ENCODE peak calls at places on chromosomes 6 and 20, in four cellular contexts. N, R, Q and C are unnamed samples.

GRCh38 chr20:57190536-57191265 is 75.7 kb downstream of the BMP7 start:
- DNase-seq in N (no peak), R (no peak), Q (no peak), C (no peak)

GRCh38 chr20:8454137-8454712 is 322.2 kb downstream of the PLCB1 start:
- DNase-seq in Q (peak; percentile 65), N (no peak), R (no peak), C (peak; percentile 41)

GRCh38 chr20:19937651-19938420 is 79.3 kb upstream of the NAA20 start:
- DNase-seq in Q (no peak), R (no peak), N (no peak), C (no peak)

GRCh38 chr20:46928580-46929132 is 34.0 kb downstream of the EYA2 start:
- DNase-seq in Q (no peak), R (no peak), N (no peak), C (no peak)

GRCh38 chr6:33787336-33787953 is 1.5 kb downstream of the LEMD2 start:
- DNase-seq in R (no peak), Q (no peak), N (no peak), C (no peak)

GRCh38 chr20:19423892-19424620 is 211.6 kb downstream of the SLC24A3 start:
- DNase-seq in N (no peak), Q (no peak), R (no peak), C (no peak)

GRCh38 chr6:1771324-1771723 is 161.6 kb downstream of the FOXC1 start:
- DNase-seq in Q (no peak), R (no peak), N (no peak), C (no peak)

GRCh38 chr20:57671662-57672061 is 38.2 kb downstream of the PMEPA1 start:
- DNase-seq in R (no peak), Q (no peak), N (no peak), C (no peak)

GRCh38 chr20:325889-326644 is 715 bp downstream of the SOX12 start:
- DNase-seq in R (peak; percentile 48), Q (peak; percentile 63), N (no peak), C (no peak)

GRCh38 chr6:89834884-89835792 is 5.5 kb downstream of the CASP8AP2 start:
- DNase-seq in R (no peak), Q (no peak), N (no peak), C (no peak)

GRCh38 chr6:167559675-167560479 is 235.0 kb downstream of the TTLL2 start:
- DNase-seq in Q (peak; percentile 97), R (no peak), N (no peak), C (no peak)

GRCh38 chr6:81331526-81331925 is 421.0 kb downstream of the TENT5A start:
- DNase-seq in N (no peak), Q (no peak), R (no peak), C (no peak)

GRCh38 chr6:141282263-141282662 is 850.5 kb upstream of the GJE1 start:
- DNase-seq in Q (no peak), R (no peak), N (no peak), C (no peak)

GRCh38 chr6:169784941-169785340 is 33.5 kb downstream of the ERMARD start:
- DNase-seq in R (no peak), N (no peak), Q (no peak), C (no peak)

GRCh38 chr20:50251992-50252491 is 61.4 kb downstream of the CEBPB start:
- DNase-seq in N (no peak), R (no peak), Q (no peak), C (no peak)

GRCh38 chr20:62482136-62482833 is 6.5 kb upstream of the GATA5 start:
- DNase-seq in N (no peak), Q (no peak), R (no peak), C (no peak)

GRCh38 chr20:35447082-35447789 is 8.2 kb upstream of the CEP250 start:
- DNase-seq in R (peak; percentile 82), Q (peak; percentile 92), N (peak; percentile 89), C (peak; percentile 68)

GRCh38 chr6:6713660-6714446 is 125.3 kb downstream of the LY86 start:
- DNase-seq in R (no peak), N (no peak), Q (no peak), C (no peak)

GRCh38 chr6:110554966-110555460 is 78.6 kb upstream of the SLC22A16 start:
- DNase-seq in R (no peak), N (no peak), Q (peak; percentile 99), C (no peak)

GRCh38 chr20:33276303-33277113 is 6.5 kb upstream of the BPIFB1 start:
- DNase-seq in Q (peak; percentile 58), N (no peak), R (no peak), C (no peak)

GRCh38 chr20:35991142-35991771 is 22.9 kb downstream of the CNBD2 start:
- DNase-seq in N (no peak), R (peak; percentile 47), Q (peak; percentile 35), C (peak; percentile 22)

GRCh38 chr6:32154514-32155161 is 697 bp downstream of the PPT2 start:
- DNase-seq in R (peak; percentile 83), Q (peak; percentile 86), N (no peak), C (peak; percentile 54)

GRCh38 chr20:23446505-23446904 is 6.2 kb downstream of the CST11 start:
- DNase-seq in R (peak; percentile 43), Q (peak; percentile 82), N (no peak), C (peak; percentile 35)

GRCh38 chr6:45450132-45450531 is 72.4 kb upstream of the SUPT3H start:
- DNase-seq in N (no peak), Q (no peak), R (no peak), C (no peak)

GRCh38 chr6:79946773-79947190 is 571 bp downstream of the ELOVL4 start:
- DNase-seq in R (no peak), Q (no peak), N (no peak), C (no peak)

GRCh38 chr20:62297449-62298227 is 5.2 kb upstream of the ADRM1 start:
- DNase-seq in Q (peak; percentile 47), R (no peak), N (no peak), C (no peak)

GRCh38 chr6:36024154-36024760 is at the start of gene SLC26A8:
- DNase-seq in Q (no peak), N (no peak), R (no peak), C (no peak)

GRCh38 chr6:146593978-146594377 is 4.8 kb upstream of the ADGB start:
- DNase-seq in N (no peak), Q (no peak), R (no peak), C (no peak)

GRCh38 chr6:166526937-166527336 is 59.5 kb downstream of the RAMACL start:
- DNase-seq in R (no peak), N (no peak), Q (no peak), C (no peak)

GRCh38 chr20:40449974-40450616 is 238.9 kb downstream of the MAFB start:
- DNase-seq in R (no peak), Q (no peak), N (no peak), C (no peak)

GRCh38 chr6:137910843-137911456 is 43.9 kb downstream of the TNFAIP3 start:
- DNase-seq in Q (no peak), R (no peak), N (no peak), C (no peak)

GRCh38 chr6:28474441-28475219 is 31.3 kb upstream of the ZSCAN23 start:
- DNase-seq in R (peak; percentile 80), Q (peak; percentile 85), N (peak; percentile 92), C (peak; percentile 88)
- TF ChIP-seq TCF7L2 in R (no peak), Q (no peak), N (no peak), C (no peak)

GRCh38 chr6:158626360-158627167 is 18.0 kb downstream of the DYNLT1 start:
- DNase-seq in Q (no peak), R (no peak), N (no peak), C (no peak)
- TF ChIP-seq TCF7L2 in Q (no peak), R (no peak), N (no peak), C (no peak)

GRCh38 chr20:21609981-21610380 is 95.5 kb upstream of the PAX1 start:
- DNase-seq in R (no peak), Q (no peak), N (no peak), C (no peak)

GRCh38 chr20:21608777-21609176 is 94.9 kb upstream of the NKX2-2 start:
- DNase-seq in N (no peak), R (no peak), Q (no peak), C (no peak)

GRCh38 chr20:21607971-21608735 is 94.3 kb upstream of the NKX2-2 start:
- DNase-seq in R (no peak), Q (no peak), N (no peak), C (no peak)

GRCh38 chr20:21613512-21613911 is 92.0 kb upstream of the PAX1 start:
- DNase-seq in Q (peak; percentile 46), R (no peak), N (no peak), C (no peak)

GRCh38 chr20:21609221-21609620 is 95.4 kb upstream of the NKX2-2 start:
- DNase-seq in N (no peak), Q (peak; percentile 10), R (no peak), C (no peak)
- TF ChIP-seq TCF7L2 in N (no peak), Q (no peak), R (no peak), C (no peak)

DNA sequence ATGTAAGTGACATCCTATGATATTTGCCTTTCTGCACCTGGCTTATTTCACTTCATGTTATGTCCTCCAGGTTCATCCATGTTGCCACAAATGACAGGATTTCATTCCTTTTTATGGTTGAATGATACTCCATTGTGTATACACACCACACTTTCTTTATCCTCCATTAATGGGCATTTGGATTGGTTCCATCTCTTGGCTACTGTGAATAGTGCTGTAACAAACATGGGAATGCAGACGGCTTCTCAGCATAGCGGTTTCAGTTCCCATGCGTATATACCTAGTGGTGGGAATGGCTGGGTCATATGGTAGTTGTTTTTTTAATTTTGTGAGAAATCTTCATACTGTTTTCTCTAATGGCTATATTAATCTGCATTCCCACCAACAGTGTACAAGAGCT is 14.8 kb downstream of the MTHFD1L start:
- DNase-seq in R (no peak), Q (no peak), N (no peak), C (no peak)
- TF ChIP-seq TCF7L2 in R (no peak), Q (no peak), N (no peak), C (no peak)

GRCh38 chr20:4956200-4956810 is 45.0 kb downstream of the SLC23A2 start:
- DNase-seq in R (peak; percentile 43), Q (peak; percentile 76), N (peak; percentile 45), C (peak; percentile 34)
- TF ChIP-seq TCF7L2 in R (no peak), Q (no peak), N (no peak), C (no peak)

GRCh38 chr6:143747347-143747842 is 69.6 kb downstream of the PHACTR2 start:
- DNase-seq in R (peak; percentile 57), Q (peak; percentile 81), N (no peak), C (no peak)

GRCh38 chr6:143744593-143745151 is 66.9 kb downstream of the PHACTR2 start:
- DNase-seq in Q (peak; percentile 85), N (no peak), R (no peak), C (peak; percentile 10)

GRCh38 chr6:143746202-143747119 is 68.7 kb downstream of the PHACTR2 start:
- DNase-seq in N (no peak), R (no peak), Q (peak; percentile 49), C (no peak)

GRCh38 chr6:143743256-143744166 is 65.7 kb downstream of the PHACTR2 start:
- DNase-seq in N (no peak), R (no peak), Q (peak; percentile 82), C (no peak)

GRCh38 chr6:143745160-143746133 is 67.7 kb downstream of the PHACTR2 start:
- DNase-seq in N (no peak), Q (peak; percentile 100), R (no peak), C (peak; percentile 15)
- TF ChIP-seq TCF7L2 in N (peak; percentile 99), Q (no peak), R (no peak), C (no peak)